ENCODE peak calls at places on chromosome 4, in four cellular contexts. Z is NT2/D1, Y is ureter, N is progenitor cell of endocrine pancreas. P is an unnamed sample.

GRCh38 chr4:100450449-100450848 is 67.4 kb downstream of the EMCN start:
- DNase-seq in Z (no peak), Y (no peak), N (no peak), P (no peak)

GRCh38 chr4:13599159-13599558 is 28.4 kb downstream of the BOD1L1 start:
- DNase-seq in Z (peak; percentile 13), Y (no peak), N (no peak), P (no peak)

GRCh38 chr4:62288803-62289541 is 1088.8 kb downstream of the ADGRL3 start:
- DNase-seq in Z (no peak), Y (no peak), N (no peak), P (no peak)

GRCh38 chr4:25524616-25525146 is 131.0 kb upstream of the SLC34A2 start:
- DNase-seq in Z (peak; percentile 22), Y (no peak), N (no peak), P (no peak)

GRCh38 chr4:55437356-55437796 is 41.6 kb downstream of the TMEM165 start:
- DNase-seq in Z (no peak), Y (no peak), N (no peak), P (no peak)

GRCh38 chr4:37245391-37245954 is 930 bp downstream of the NWD2 start:
- DNase-seq in Z (peak; percentile 0), Y (no peak), N (no peak), P (no peak)

GRCh38 chr4:156294577-156294976 is 340.9 kb upstream of the CTSO start:
- DNase-seq in Z (no peak), Y (no peak), N (no peak), P (peak; percentile 30)

GRCh38 chr4:115090483-115091075 is 22.8 kb downstream of the NDST4 start:
- DNase-seq in Z (no peak), Y (no peak), N (no peak), P (no peak)

P was measured in mesothelial cell of epicardium.